ENCODE peak calls at places on chromosomes 5 and 9, in nine cellular contexts. O, X, N, T, Y, D, S, J and A are unnamed samples.

GRCh38 chr9:73180373-73180772 is 28.7 kb downstream of the ANXA1 start:
- DNase-seq in X (no peak), O (no peak), J (peak; percentile 86), Y (no peak), T (no peak), D (no peak), N (no peak), S (no peak), A (no peak)

GRCh38 chr9:91546574-91546973 is 122.9 kb upstream of the NFIL3 start:
- DNase-seq in T (no peak), S (no peak), D (no peak), Y (no peak), X (no peak), N (no peak), J (peak; percentile 53), O (no peak), A (no peak)

GRCh38 chr5:103035701-103036100 is 84.2 kb downstream of the GIN1 start:
- DNase-seq in T (no peak), N (no peak), X (no peak), S (no peak), Y (no peak), O (no peak), J (no peak), D (no peak), A (no peak)

GRCh38 chr9:128882677-128883590 is 1.0 kb downstream of the LRRC8A start:
- DNase-seq in O (no peak), X (no peak), J (no peak), N (no peak), S (no peak), Y (no peak), D (no peak), T (no peak), A (no peak)

GRCh38 chr9:35864695-35865255 is 5.4 kb downstream of the OR13J1 start:
- DNase-seq in D (no peak), O (peak; percentile 55), J (no peak), T (no peak), X (no peak), S (no peak), N (no peak), Y (no peak), A (no peak)

GRCh38 chr9:127967151-127967809 is 13.5 kb downstream of the EEIG1 start:
- DNase-seq in O (no peak), T (no peak), Y (no peak), D (no peak), J (no peak), S (no peak), N (no peak), X (no peak), A (no peak)

GRCh38 chr9:127333326-127334064 is 63.5 kb upstream of the SLC2A8 start:
- DNase-seq in X (no peak), J (no peak), N (no peak), D (no peak), Y (no peak), T (no peak), O (no peak), S (peak; percentile 85), A (no peak)

GRCh38 chr5:145237843-145238242 is 597.3 kb downstream of the PRELID2 start:
- DNase-seq in X (peak; percentile 61), T (no peak), D (peak; percentile 81), O (no peak), N (peak; percentile 78), Y (no peak), S (peak; percentile 63), J (peak; percentile 77), A (peak; percentile 17)

GRCh38 chr5:76472338-76473336 is 69.6 kb downstream of the IQGAP2 start:
- DNase-seq in S (no peak), D (no peak), J (no peak), O (no peak), X (no peak), N (no peak), T (no peak), Y (no peak), A (no peak)

GRCh38 chr5:59540366-59540765 is 353.2 kb downstream of the PDE4D start:
- DNase-seq in N (peak; percentile 62), X (no peak), O (no peak), T (no peak), J (no peak), S (peak; percentile 62), D (peak; percentile 18), Y (no peak), A (no peak)

GRCh38 chr5:2611561-2612096 is 139.8 kb downstream of the IRX2 start:
- DNase-seq in X (no peak), Y (no peak), D (no peak), T (no peak), O (no peak), N (no peak), S (no peak), J (no peak), A (no peak)

GRCh38 chr5:149526855-149527590 is 24.2 kb downstream of the CSNK1A1 start:
- DNase-seq in N (no peak), O (no peak), X (no peak), D (no peak), J (peak; percentile 64), Y (no peak), T (no peak), S (no peak), A (no peak)

GRCh38 chr9:34574632-34575031 is 14.9 kb downstream of the CNTFR start:
- DNase-seq in Y (no peak), X (no peak), O (no peak), D (no peak), J (no peak), T (no peak), S (no peak), N (no peak), A (no peak)

GRCh38 chr9:34633851-34634550 is 3.6 kb downstream of the SIGMAR1 start:
- DNase-seq in T (peak; percentile 40), Y (peak; percentile 52), J (peak; percentile 75), S (peak; percentile 27), D (peak; percentile 85), O (no peak), N (peak; percentile 55), X (peak; percentile 43), A (no peak)

GRCh38 chr5:134100283-134101011 is 14.0 kb upstream of the TCF7 start:
- DNase-seq in Y (peak; percentile 78), D (no peak), S (no peak), J (peak; percentile 78), T (peak; percentile 63), N (no peak), X (no peak), O (no peak), A (no peak)

GRCh38 chr9:127393680-127394079 is 3.3 kb upstream of the SLC2A8 start:
- DNase-seq in N (no peak), Y (no peak), O (no peak), X (no peak), D (no peak), S (no peak), T (no peak), J (peak; percentile 61), A (no peak)